ENCODE peak calls at places on chromosomes 11 and 22, in ten cellular contexts. A, M, R, X, H, E, F, B, N and Q are unnamed samples.

GRCh38 chr22:21447694-21448402 is 19.3 kb upstream of the TMEM191C start:
- DNase-seq in F (no peak), X (no peak), R (no peak), A (no peak), E (no peak), B (no peak), N (no peak), M (no peak), H (no peak), Q (no peak)

GRCh38 chr11:112366777-112367176 is 106.1 kb upstream of the PLET1 start:
- DNase-seq in E (no peak), A (peak; percentile 34), M (no peak), R (no peak), B (no peak), H (no peak), X (no peak), N (no peak), F (no peak), Q (peak; percentile 25)

GRCh38 chr22:27576815-27577564 is 224.6 kb downstream of the MN1 start:
- DNase-seq in R (no peak), X (no peak), F (no peak), N (no peak), M (no peak), B (no peak), H (no peak), A (no peak), E (no peak), Q (no peak)

GRCh38 chr22:20881231-20881630 is 22.4 kb downstream of the SNAP29 start:
- DNase-seq in E (no peak), X (no peak), B (no peak), M (no peak), A (no peak), N (no peak), H (no peak), F (no peak), R (no peak), Q (peak; percentile 37)

GRCh38 chr11:55949330-55949729 is 13.1 kb upstream of the OR5I1 start:
- DNase-seq in F (no peak), X (no peak), N (no peak), B (no peak), E (no peak), A (peak; percentile 4), M (no peak), R (no peak), H (no peak), Q (no peak)

GRCh38 chr11:31812392-31813241 is 1.5 kb upstream of the PAX6 start:
- DNase-seq in B (no peak), F (no peak), M (peak; percentile 89), A (no peak), R (no peak), X (no peak), E (no peak), H (no peak), N (no peak), Q (no peak)

GRCh38 chr11:111357150-111358037 is 21.7 kb downstream of the POU2AF1 start:
- DNase-seq in N (no peak), F (no peak), A (no peak), X (no peak), E (no peak), H (no peak), R (no peak), M (no peak), B (no peak), Q (no peak)

GRCh38 chr11:81237139-81237538 is 1496.5 kb downstream of the FAM181B start:
- DNase-seq in E (no peak), N (no peak), R (no peak), B (no peak), X (no peak), H (no peak), M (peak; percentile 53), A (peak; percentile 52), F (no peak), Q (no peak)

GRCh38 chr11:11297578-11297977 is 55.5 kb downstream of the CSNK2A3 start:
- DNase-seq in R (no peak), E (no peak), A (no peak), F (no peak), N (no peak), H (no peak), M (no peak), B (no peak), X (no peak), Q (peak; percentile 26)

GRCh38 chr22:23749747-23750373 is 1.1 kb downstream of the ZNF70 start:
- DNase-seq in H (no peak), E (no peak), A (no peak), X (no peak), F (no peak), R (no peak), B (no peak), N (no peak), M (no peak), Q (no peak)

GRCh38 chr11:119222308-119222707 is 16.2 kb downstream of the CBL start:
- DNase-seq in H (no peak), M (no peak), B (no peak), R (no peak), E (peak; percentile 40), F (no peak), N (no peak), X (no peak), A (peak; percentile 40), Q (peak; percentile 50)

GRCh38 chr11:36372101-36372767 is 76.1 kb downstream of the PRR5L start:
- DNase-seq in F (no peak), H (no peak), A (peak; percentile 94), R (no peak), M (no peak), X (no peak), E (no peak), B (no peak), N (no peak), Q (peak; percentile 74)

GRCh38 chr11:30549565-30549964 is 36.6 kb downstream of the MPPED2 start:
- DNase-seq in N (no peak), H (no peak), R (no peak), A (no peak), M (no peak), B (no peak), E (no peak), F (no peak), X (no peak), Q (no peak)

GRCh38 chr11:111530091-111530490 is 10.4 kb upstream of the LAYN start:
- DNase-seq in M (no peak), A (no peak), F (no peak), H (no peak), X (no peak), R (no peak), N (no peak), E (no peak), B (no peak), Q (peak; percentile 43)

GRCh38 chr11:134667505-134667904 is 255.5 kb upstream of the B3GAT1 start:
- DNase-seq in E (no peak), B (no peak), F (no peak), N (no peak), H (no peak), R (no peak), X (no peak), A (no peak), M (peak; percentile 0), Q (no peak)

GRCh38 chr11:114135737-114136151 is 76.2 kb downstream of the ZBTB16 start:
- DNase-seq in F (no peak), B (no peak), X (no peak), A (no peak), M (no peak), H (no peak), E (no peak), R (no peak), N (no peak), Q (peak; percentile 46)

GRCh38 chr11:33617672-33618362 is 82.8 kb downstream of the C11orf91 start:
- DNase-seq in N (no peak), R (no peak), B (no peak), M (no peak), H (no peak), X (no peak), A (no peak), E (no peak), F (no peak), Q (no peak)

GRCh38 chr11:128472128-128473110 is 114.9 kb downstream of the ETS1 start:
- DNase-seq in X (peak; percentile 63), A (no peak), F (no peak), M (no peak), H (no peak), R (no peak), B (no peak), N (no peak), E (no peak), Q (peak; percentile 73)

GRCh38 chr22:17411213-17411612 is 42.0 kb downstream of the CECR2 start:
- DNase-seq in E (no peak), R (no peak), X (no peak), N (no peak), F (no peak), M (peak; percentile 35), B (no peak), H (no peak), A (no peak), Q (no peak)

GRCh38 chr22:32502346-32502745 is 27.7 kb downstream of the FBXO7 start:
- DNase-seq in H (no peak), R (no peak), B (no peak), E (no peak), N (no peak), A (no peak), F (no peak), X (no peak), M (no peak), Q (no peak)

GRCh38 chr11:23778971-23779370 is 717.9 kb upstream of the LUZP2 start:
- DNase-seq in X (no peak), N (no peak), A (no peak), E (no peak), R (no peak), B (no peak), F (no peak), H (no peak), M (no peak), Q (peak; percentile 15)